ENCODE peak calls at places on chromosomes 7 and 10, in five cellular contexts. U, W, B, H and G are unnamed samples.
A peak's percentile ranks its signal among the peaks of the same experiment; 100 is the strongest.

GRCh38 chr7:73702226-73702625 is 17.2 kb downstream of the STX1A start:
- DNase-seq in H (no peak), U (no peak), W (no peak), B (no peak), G (no peak)

GRCh38 chr10:78963074-78964034 is 105.4 kb upstream of the ZMIZ1 start:
- DNase-seq in B (no peak), W (no peak), U (no peak), H (no peak), G (no peak)

GRCh38 chr7:142909921-142910521 is 23.5 kb downstream of the TRPV5 start:
- DNase-seq in U (no peak), W (no peak), B (no peak), H (no peak), G (no peak)

GRCh38 chr10:113126506-113127192 is 176.6 kb downstream of the TCF7L2 start:
- DNase-seq in B (no peak), U (peak; percentile 15), W (peak; percentile 75), H (peak; percentile 81), G (peak; percentile 64)

GRCh38 chr7:20200361-20200760 is 16.8 kb downstream of the MACC1 start:
- DNase-seq in B (no peak), U (no peak), W (no peak), H (no peak), G (no peak)

GRCh38 chr10:15224948-15225347 is 56.5 kb upstream of the NMT2 start:
- DNase-seq in H (no peak), B (no peak), W (no peak), U (no peak), G (no peak)

GRCh38 chr7:45457591-45457990 is 116.6 kb upstream of the ADCY1 start:
- DNase-seq in B (no peak), W (no peak), U (no peak), H (no peak), G (no peak)

GRCh38 chr10:119542357-119542989 is at the start of gene RGS10:
- DNase-seq in H (peak; percentile 81), U (no peak), W (peak; percentile 78), B (no peak), G (peak; percentile 79)

GRCh38 chr7:46616636-46617035 is 695.6 kb upstream of the IGFBP3 start:
- DNase-seq in H (no peak), B (no peak), W (no peak), U (no peak), G (no peak)

GRCh38 chr10:104080762-104081161 is 4.9 kb downstream of the COL17A1 start:
- DNase-seq in U (peak; percentile 28), W (no peak), H (no peak), B (no peak), G (no peak)

GRCh38 chr7:105439174-105439893 is 50.6 kb upstream of the SRPK2 start:
- DNase-seq in W (peak; percentile 37), H (no peak), U (peak; percentile 30), B (no peak), G (no peak)

GRCh38 chr7:1291040-1291689 is 58.5 kb downstream of the UNCX start:
- DNase-seq in B (no peak), U (no peak), W (no peak), H (no peak), G (no peak)

GRCh38 chr10:62870866-62871265 is 54.7 kb upstream of the EGR2 start:
- DNase-seq in B (no peak), H (no peak), U (no peak), W (no peak), G (no peak)

GRCh38 chr7:112410087-112410486 is 40.2 kb upstream of the IFRD1 start:
- DNase-seq in U (no peak), H (no peak), W (no peak), B (no peak), G (no peak)

GRCh38 chr10:26437637-26438461 is at the start of gene APBB1IP:
- DNase-seq in U (no peak), B (peak; percentile 95), W (peak; percentile 65), H (peak; percentile 63), G (peak; percentile 17)

GRCh38 chr7:11427686-11428273 is 404.2 kb downstream of the THSD7A start:
- DNase-seq in H (no peak), W (no peak), U (peak; percentile 27), B (no peak), G (no peak)

GRCh38 chr7:11430112-11430511 is 401.9 kb downstream of the THSD7A start:
- DNase-seq in W (no peak), U (no peak), B (no peak), H (no peak), G (no peak)

GRCh38 chr7:11434371-11434770 is 397.6 kb downstream of the THSD7A start:
- DNase-seq in H (no peak), B (no peak), W (no peak), U (no peak), G (no peak)

GRCh38 chr7:11424006-11424405 is 408.0 kb downstream of the THSD7A start:
- DNase-seq in B (no peak), U (no peak), W (no peak), H (no peak), G (no peak)

DNA sequence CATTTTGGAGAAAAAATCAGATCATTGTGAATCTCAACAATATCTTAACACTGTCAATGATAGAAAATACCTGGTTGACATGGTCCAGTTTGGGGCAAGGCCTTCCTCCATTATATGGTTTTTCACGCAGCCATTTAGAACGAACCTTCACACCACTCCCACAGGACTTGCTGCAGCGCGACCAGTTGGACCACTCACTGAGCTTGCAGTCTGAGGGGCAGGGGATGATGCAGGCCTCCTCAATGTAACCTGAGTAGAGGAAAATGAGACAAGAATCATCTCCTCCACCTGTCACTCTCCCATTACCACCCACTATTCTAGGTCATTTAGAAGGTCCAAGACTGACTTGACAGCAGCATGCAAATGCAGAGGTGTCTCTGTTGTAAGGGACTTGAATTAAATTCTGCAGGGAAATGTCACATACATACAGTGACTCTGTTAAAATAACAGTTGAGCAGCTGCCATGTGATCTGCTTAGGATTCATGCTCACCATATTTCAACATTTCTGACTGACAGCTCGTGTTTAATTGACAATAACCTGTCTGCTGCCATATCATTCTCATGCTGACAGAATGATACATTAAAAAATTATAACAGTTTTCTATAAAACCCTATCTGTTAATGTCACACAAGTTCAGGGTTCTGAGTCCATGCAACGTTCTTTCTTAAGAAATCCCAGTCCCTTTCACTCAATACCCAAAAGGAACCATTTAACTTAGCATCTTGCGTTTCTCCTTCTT is 403.0 kb downstream of the THSD7A start:
- DNase-seq in U (no peak), B (no peak), W (no peak), H (no peak), G (no peak)
- H3K36me3 ChIP-seq in U (no peaks in the 10 kb centered on the region), B (no peaks in the 10 kb centered on the region), W (no peaks in the 10 kb centered on the region), H (no peaks in the 10 kb centered on the region), G (no peaks in the 10 kb centered on the region)

GRCh38 chr7:116142374-116142773 is 68.0 kb upstream of the TES start:
- DNase-seq in H (no peak), U (no peak), W (no peak), B (no peak), G (no peak)

GRCh38 chr7:116142850-116143249 is 67.5 kb upstream of the TES start:
- DNase-seq in W (no peak), U (no peak), H (no peak), B (no peak), G (no peak)

GRCh38 chr7:116148108-116148507 is 62.2 kb upstream of the TES start:
- DNase-seq in U (no peak), B (no peak), H (no peak), W (no peak), G (no peak)

GRCh38 chr7:116150588-116150987 is 59.8 kb upstream of the TES start:
- DNase-seq in W (no peak), H (no peak), U (no peak), B (no peak), G (no peak)

DNA sequence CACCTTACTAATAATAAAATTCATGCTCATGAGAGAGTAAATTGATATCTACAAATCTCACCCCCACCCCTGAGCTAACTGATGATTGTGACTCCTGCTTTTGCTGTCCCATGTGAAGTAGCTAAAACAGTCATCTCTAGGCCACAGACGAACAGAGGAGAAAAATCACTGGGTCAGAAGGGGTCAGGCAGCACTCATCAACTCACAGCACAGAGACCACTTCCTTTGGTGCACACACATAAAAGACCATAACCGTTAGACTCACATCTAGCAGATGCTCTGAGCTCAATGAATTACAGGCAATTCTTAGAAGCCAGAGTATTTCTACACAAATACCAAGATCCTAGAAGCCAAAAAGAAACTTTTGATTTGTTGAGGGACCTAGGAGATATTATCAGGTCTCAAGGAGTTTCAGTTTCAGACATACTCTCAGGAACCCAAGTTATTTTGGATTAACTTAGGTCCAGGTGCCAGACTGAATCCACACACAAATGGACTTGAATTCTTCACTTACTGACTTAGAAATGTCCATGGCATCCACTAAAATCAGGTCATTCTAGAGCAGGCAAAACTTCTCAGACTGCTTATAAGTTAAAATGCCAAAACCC is 65.0 kb upstream of the TES start:
- DNase-seq in W (no peak), B (no peak), H (no peak), U (no peak), G (no peak)
- TF ChIP-seq POLR2A in W (no peak), B (no peak), H (no peak), U (no peak), G (no peak)

DNA sequence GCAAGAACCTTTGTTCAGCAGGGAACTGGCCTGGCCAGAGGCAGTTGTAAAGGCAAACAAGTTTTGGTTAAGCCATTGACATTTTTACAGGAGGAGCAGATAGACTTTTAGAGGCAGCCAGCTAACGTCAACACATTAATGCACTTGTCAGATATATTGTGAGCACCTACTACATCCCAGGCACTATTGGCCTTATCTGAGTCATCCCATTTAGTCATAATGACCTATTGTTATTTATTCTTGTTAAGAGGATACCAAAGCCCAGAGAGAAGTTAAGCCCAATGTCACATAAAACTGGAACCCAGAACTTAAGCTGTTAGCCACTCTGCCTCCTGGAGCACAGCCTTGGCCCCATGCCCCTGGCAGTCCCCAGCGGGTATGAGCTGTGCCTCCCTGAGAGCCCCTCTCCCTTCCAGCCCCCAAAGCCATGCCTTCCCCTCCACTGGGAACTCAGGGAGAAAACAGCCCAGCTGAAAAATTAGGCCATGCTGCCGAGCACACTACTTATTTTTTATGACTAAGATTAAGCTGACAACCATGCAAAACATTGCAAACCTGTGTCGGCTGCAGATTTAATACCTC is 32.7 kb upstream of the TRIM8 start:
- DNase-seq in W (no peak), U (no peak), H (no peak), B (no peak), G (no peak)
- H3K27ac ChIP-seq in W (peak overlapping the region; percentile 40), U (no peak overlapping the region), H (no peak overlapping the region), B (peak overlapping the region; percentile 66), G (no peak overlapping the region)

DNA sequence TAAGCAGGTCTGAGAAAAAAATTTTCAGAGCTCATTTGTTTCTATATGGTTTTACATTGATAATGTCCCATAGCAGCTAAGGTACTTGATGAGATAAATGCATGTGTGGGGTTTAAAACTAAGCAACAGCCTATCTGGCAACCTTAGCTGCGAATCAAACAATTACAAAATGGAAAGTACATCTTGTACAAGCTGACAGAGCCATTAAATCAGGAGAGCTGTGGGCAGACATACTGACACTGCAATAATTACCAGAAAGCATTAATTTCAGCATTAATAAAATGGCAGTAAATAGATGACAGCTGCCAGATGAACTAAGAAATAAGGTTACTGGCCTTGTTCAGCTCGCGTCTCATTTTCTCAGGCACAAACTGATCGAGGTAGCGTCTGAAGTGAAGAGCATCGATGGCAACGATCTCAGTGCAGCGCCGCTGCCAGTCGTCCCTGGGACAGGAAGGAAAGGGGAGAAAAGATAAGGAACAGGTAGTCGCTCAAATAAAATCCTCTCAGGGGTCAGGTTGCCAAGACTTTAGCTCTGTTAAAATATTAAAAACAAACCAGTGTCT is 79.6 kb upstream of the OGDHL start:
- DNase-seq in H (no peak), W (no peak), U (no peak), B (no peak), G (no peak)
- H3K36me3 ChIP-seq in H (peaks cover 55% of the 10 kb centered on the region), W (peaks cover 72% of the 10 kb centered on the region), U (peaks cover 33% of the 10 kb centered on the region), B (peaks cover 44% of the 10 kb centered on the region), G (no peaks in the 10 kb centered on the region)